ENCODE peak calls at places on chromosomes 12 and 14, in seven cellular contexts. Y is AG10803, G is HFFc6, S is tibial artery, H is endothelial cell, B is cardiac muscle cell, P is AG09309. E is an unnamed sample.

GRCh38 chr12:19026035-19026434 is 103.5 kb upstream of the PLEKHA5 start:
- DNase-seq in P (no peak), B (no peak), S (no peak), H (no peak), Y (no peak), G (no peak), E (no peak)

GRCh38 chr14:69693145-69693544 is 73.8 kb upstream of the SRSF5 start:
- DNase-seq in Y (peak), S (no peak), P (no peak), B (no peak), H (no peak), G (no peak), E (peak)

GRCh38 chr14:61106627-61107147 is 125.6 kb downstream of the SLC38A6 start:
- DNase-seq in Y (no peak), P (no peak), H (no peak), S (no peak), B (no peak), G (no peak), E (no peak)

GRCh38 chr14:22008766-22009165 is 335.1 kb upstream of the OR4E1 start:
- DNase-seq in P (no peak), B (no peak), G (no peak), Y (no peak), S (no peak), H (no peak), E (no peak)

GRCh38 chr14:57617510-57617909 is 123.9 kb upstream of the CCDC198 start:
- DNase-seq in B (peak), Y (no peak), G (no peak), P (no peak), H (no peak), S (no peak), E (no peak)

GRCh38 chr12:121240484-121241202 is 30.7 kb downstream of the P2RX4 start:
- DNase-seq in P (no peak), H (no peak), Y (peak), S (peak), B (no peak), G (no peak), E (peak)

GRCh38 chr12:41959271-41959670 is 185.4 kb downstream of the GXYLT1 start:
- DNase-seq in H (no peak), P (no peak), S (no peak), B (no peak), Y (no peak), G (no peak), E (no peak)

GRCh38 chr14:73526036-73526984 is 10.6 kb upstream of the ACOT1 start:
- DNase-seq in S (no peak), Y (peak), G (peak), B (no peak), H (no peak), P (no peak), E (no peak)

GRCh38 chr12:45125997-45126396 is 75.1 kb upstream of the DBX2 start:
- DNase-seq in S (no peak), G (no peak), H (no peak), B (no peak), Y (no peak), P (no peak), E (no peak)

GRCh38 chr12:75809745-75810144 is 221.8 kb downstream of the PHLDA1 start:
- DNase-seq in S (no peak), H (no peak), P (no peak), G (no peak), Y (no peak), B (peak), E (no peak)

GRCh38 chr12:2824541-2824940 is 10.3 kb downstream of the NRIP2 start:
- DNase-seq in Y (no peak), B (no peak), H (no peak), P (no peak), S (no peak), G (no peak), E (no peak)

GRCh38 chr14:21846227-21846885 is 172.7 kb upstream of the OR4E1 start:
- DNase-seq in Y (no peak), P (no peak), H (peak), S (no peak), G (no peak), B (peak), E (peak)

GRCh38 chr12:74449872-74450271 is 87.8 kb upstream of the ATXN7L3B start:
- DNase-seq in S (no peak), H (no peak), G (peak), P (no peak), B (no peak), Y (peak), E (no peak)

GRCh38 chr12:32947203-32947795 is 50.7 kb upstream of the PKP2 start:
- DNase-seq in B (peak), G (no peak), S (no peak), P (no peak), H (no peak), Y (no peak), E (no peak)

GRCh38 chr12:106119301-106119700 is 19.5 kb downstream of the NUAK1 start:
- DNase-seq in H (no peak), B (peak), P (no peak), G (peak), Y (no peak), S (no peak), E (no peak)

GRCh38 chr12:41334390-41334789 is 146.3 kb downstream of the PDZRN4 start:
- DNase-seq in H (no peak), B (no peak), Y (no peak), P (no peak), G (no peak), S (no peak), E (no peak)

GRCh38 chr12:52268212-52268611 is 6.2 kb upstream of the KRT86 start:
- DNase-seq in S (no peak), P (no peak), G (peak), H (no peak), Y (peak), B (no peak), E (no peak)

GRCh38 chr14:32980887-32981501 is 42.3 kb downstream of the NPAS3 start:
- DNase-seq in B (no peak), Y (no peak), P (no peak), G (no peak), H (no peak), S (no peak), E (no peak)

GRCh38 chr14:61662437-61663311 is 32.6 kb upstream of the HIF1A start:
- DNase-seq in Y (peak), P (no peak), G (peak), B (peak), H (no peak), S (no peak), E (peak)

GRCh38 chr12:94327819-94328218 is 131.8 kb downstream of the CEP83 start:
- DNase-seq in G (no peak), H (no peak), P (no peak), S (no peak), Y (no peak), B (no peak), E (no peak)

GRCh38 chr12:42716521-42716920 is 127.0 kb upstream of the PRICKLE1 start:
- DNase-seq in P (peak), B (no peak), G (no peak), Y (peak), S (peak), H (no peak), E (no peak)

GRCh38 chr14:96741151-96741977 is 55.8 kb upstream of the VRK1 start:
- DNase-seq in B (peak), P (no peak), G (peak), S (no peak), Y (peak), H (peak), E (peak)

GRCh38 chr12:16243487-16244412 is 33.7 kb downstream of the SLC15A5 start:
- DNase-seq in G (no peak), P (no peak), H (no peak), S (no peak), Y (no peak), B (no peak), E (no peak)

GRCh38 chr14:91870001-91870400 is 2.7 kb upstream of the TC2N start:
- DNase-seq in S (no peak), G (no peak), Y (no peak), P (no peak), B (no peak), H (no peak), E (no peak)

GRCh38 chr12:45034861-45035265 is 16.0 kb downstream of the DBX2 start:
- DNase-seq in S (no peak), Y (no peak), P (no peak), G (no peak), B (no peak), H (no peak), E (no peak)

GRCh38 chr12:132377147-132377546 is 47.8 kb upstream of the GALNT9 start:
- DNase-seq in S (no peak), P (no peak), G (no peak), H (no peak), B (no peak), Y (no peak), E (no peak)

GRCh38 chr12:13210022-13210539 is 13.6 kb downstream of the EMP1 start:
- DNase-seq in G (no peak), Y (no peak), B (no peak), H (no peak), P (no peak), S (no peak), E (no peak)

GRCh38 chr12:52082988-52083637 is 3.6 kb downstream of the SMIM41 start:
- DNase-seq in P (no peak), Y (peak), B (peak), G (peak), S (no peak), H (peak), E (peak)

GRCh38 chr12:10242539-10242938 is 29.9 kb downstream of the GABARAPL1 start:
- DNase-seq in Y (no peak), G (no peak), H (no peak), S (no peak), P (no peak), B (no peak), E (no peak)

GRCh38 chr14:79011091-79011919 is 841.1 kb downstream of the NRXN3 start:
- DNase-seq in Y (peak), S (no peak), P (no peak), G (peak), B (peak), H (peak), E (peak)

GRCh38 chr14:38004610-38004879 is 203.2 kb upstream of the SSTR1 start:
- DNase-seq in P (no peak), Y (no peak), G (no peak), S (no peak), H (no peak), B (no peak), E (no peak)

GRCh38 chr14:20630340-20631022 is 11.0 kb downstream of the OR6S1 start:
- DNase-seq in G (peak), S (no peak), H (peak), P (no peak), B (peak), Y (peak), E (peak)

GRCh38 chr12:131500564-131500963 is 210.3 kb upstream of the SFSWAP start:
- DNase-seq in G (no peak), S (no peak), B (no peak), P (no peak), Y (no peak), H (no peak), E (no peak)

GRCh38 chr12:119050663-119051062 is 69.3 kb downstream of the SRRM4 start:
- DNase-seq in S (no peak), G (no peak), Y (no peak), P (no peak), B (no peak), H (no peak), E (no peak)

GRCh38 chr12:92144631-92145480 is 790 bp downstream of the BTG1 start:
- DNase-seq in B (peak), P (no peak), G (peak), H (peak), S (peak), Y (peak), E (no peak)
- TF ChIP-seq CTCF in B (no peak), P (no peak), G (peak), H (peak), S (peak), Y (no peak), E (peak)

GRCh38 chr12:4099276-4099675 is 174.3 kb upstream of the CCND2 start:
- DNase-seq in H (no peak), P (no peak), G (no peak), S (no peak), B (no peak), Y (no peak), E (no peak)
- TF ChIP-seq CTCF in H (no peak), P (no peak), G (no peak), S (no peak), B (no peak), Y (no peak), E (no peak)

GRCh38 chr14:100468557-100468956 is 118.7 kb downstream of the BEGAIN start:
- DNase-seq in B (no peak), S (no peak), H (no peak), G (no peak), P (no peak), Y (no peak), E (no peak)

GRCh38 chr14:100469632-100470522 is 117.3 kb downstream of the BEGAIN start:
- DNase-seq in P (no peak), B (no peak), Y (no peak), S (no peak), G (no peak), H (no peak), E (no peak)

GRCh38 chr14:100471451-100472093 is 115.6 kb downstream of the BEGAIN start:
- DNase-seq in S (no peak), B (no peak), Y (no peak), G (no peak), P (no peak), H (no peak), E (no peak)

GRCh38 chr14:100472094-100472455 is 115.1 kb downstream of the BEGAIN start:
- DNase-seq in H (no peak), P (no peak), S (no peak), G (no peak), B (no peak), Y (no peak), E (no peak)

DNA sequence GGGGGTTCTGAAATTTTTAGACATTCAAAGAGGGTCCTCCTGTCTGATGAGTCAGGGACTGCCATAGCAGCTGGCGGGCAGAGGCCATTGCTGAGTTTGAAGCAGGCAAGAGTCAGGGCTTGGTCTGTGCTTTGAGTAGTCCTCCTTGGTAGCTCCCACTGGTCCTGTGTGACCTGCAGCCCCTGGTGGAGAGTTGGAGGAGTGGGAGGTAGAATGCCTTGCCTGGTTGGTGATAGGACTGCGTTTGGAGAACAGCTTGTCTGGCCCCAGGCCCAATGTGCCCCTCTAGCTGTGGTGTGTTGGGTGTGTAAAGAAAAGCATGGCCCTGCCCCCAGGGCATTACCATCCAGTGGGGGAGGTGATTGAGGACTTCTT is 116.7 kb downstream of the BEGAIN start:
- DNase-seq in B (no peak), H (no peak), P (no peak), S (no peak), Y (no peak), G (no peak), E (no peak)
- TF ChIP-seq CTCF in B (no peak), H (no peak), P (no peak), S (no peak), Y (no peak), G (peak), E (no peak)

DNA sequence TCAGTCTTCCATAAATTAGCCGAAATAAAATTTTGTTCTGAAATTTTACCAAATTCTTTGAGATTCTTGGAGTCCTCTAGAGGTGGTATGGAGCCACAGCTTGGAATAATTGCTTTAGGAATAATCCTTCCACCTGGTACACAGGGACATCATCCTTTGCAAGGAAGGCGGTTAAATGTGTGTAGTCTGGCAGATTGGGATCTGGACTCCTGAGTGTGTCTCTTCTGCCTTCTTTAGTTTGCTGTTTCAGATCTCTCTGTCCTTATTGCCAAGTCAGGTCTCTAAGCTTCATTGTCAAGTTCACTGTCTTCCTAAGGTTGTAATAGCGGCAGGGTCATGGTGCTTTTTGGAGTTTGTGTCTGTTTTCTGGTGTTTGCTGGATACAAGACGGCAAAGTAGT is 393.9 kb upstream of the RGS6 start:
- DNase-seq in B (no peak), P (no peak), S (no peak), H (no peak), Y (no peak), G (no peak), E (no peak)
- TF ChIP-seq CTCF in B (no peak), P (no peak), S (no peak), H (no peak), Y (peak), G (no peak), E (no peak)

GRCh38 chr14:75277000-75277795 is 1.4 kb upstream of the FOS start:
- DNase-seq in P (no peak), G (peak), H (peak), S (peak), B (peak), Y (peak), E (peak)
- TF ChIP-seq CTCF in P (no peak), G (peak), H (no peak), S (no peak), B (no peak), Y (no peak), E (no peak)

DNA sequence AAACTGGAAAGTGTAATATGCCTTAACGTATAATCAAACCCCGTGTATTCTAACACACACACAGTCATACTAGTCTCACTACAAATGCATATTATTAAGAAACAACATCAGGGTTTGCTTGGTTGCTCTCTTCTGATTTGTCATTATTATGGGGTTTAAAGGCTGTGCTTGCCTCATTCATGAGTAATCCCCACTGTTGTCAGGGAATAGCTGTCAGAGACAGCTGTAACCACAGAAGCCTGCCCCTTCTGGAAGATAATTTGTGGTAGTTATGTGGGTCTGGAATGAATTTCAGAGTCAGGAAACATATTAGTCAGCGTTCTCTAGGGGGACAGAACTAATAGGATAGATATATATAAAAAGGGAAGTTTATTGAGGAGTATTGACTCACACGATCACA is 456.9 kb upstream of the TMEM132C start:
- DNase-seq in H (no peak), G (peak), Y (peak), P (peak), S (no peak), B (no peak), E (no peak)
- TF ChIP-seq CTCF in H (no peak), G (no peak), Y (peak), P (peak), S (no peak), B (no peak), E (no peak)